ENCODE peak calls at places on chromosomes 7 and 10, in nine cellular contexts. N is tibial nerve; L is fibroblast of lung; Q is CD8-positive, alpha-beta memory T cell; J is CD8-positive, alpha-beta T cell; W is suprapubic skin; I is SJSA1; E is PC-3; U is GM23248. P is an unnamed sample. For H3K27me3, the result is how much of the 10 kb centered on the place peaks cover.

GRCh38 chr10:117823980-117824379 is 222.8 kb downstream of the RAB11FIP2 start:
- DNase-seq in I (no peak), L (no peak), E (no peak), W (no peak), J (no peak), N (no peak), Q (no peak), U (no peak), P (no peak)

GRCh38 chr7:50656141-50656895 is 91.1 kb upstream of the DDC start:
- DNase-seq in W (no peak), L (no peak), Q (no peak), I (peak), U (no peak), J (no peak), N (no peak), E (no peak), P (no peak)

GRCh38 chr7:90605055-90605454 is 8.9 kb downstream of the CDK14 start:
- DNase-seq in I (no peak), E (no peak), U (no peak), W (no peak), L (no peak), J (no peak), Q (no peak), N (no peak), P (no peak)

GRCh38 chr7:30308392-30308791 is 24.0 kb downstream of the ZNRF2 start:
- DNase-seq in U (peak), I (no peak), E (peak), L (no peak), N (no peak), Q (no peak), W (no peak), J (no peak), P (no peak)

GRCh38 chr7:137687556-137688280 is 159.1 kb downstream of the DGKI start:
- DNase-seq in W (no peak), U (peak), I (no peak), N (no peak), Q (no peak), L (peak), E (no peak), J (no peak), P (peak)

GRCh38 chr7:158016171-158017087 is 571.2 kb downstream of the PTPRN2 start:
- DNase-seq in I (peak), N (no peak), E (no peak), U (no peak), W (peak), Q (no peak), J (no peak), L (no peak), P (no peak)

GRCh38 chr10:126387931-126388911 is at the start of gene ADAM12:
- DNase-seq in J (no peak), E (peak), I (peak), U (peak), W (no peak), L (peak), Q (no peak), N (no peak), P (peak)

GRCh38 chr7:155965010-155965409 is 152.7 kb upstream of the SHH start:
- DNase-seq in U (no peak), J (no peak), E (peak), L (no peak), I (peak), Q (no peak), W (no peak), N (no peak), P (no peak)

GRCh38 chr7:31202801-31203200 is 137.7 kb downstream of the NEUROD6 start:
- DNase-seq in L (no peak), E (no peak), U (no peak), Q (no peak), W (no peak), N (no peak), I (no peak), J (no peak), P (no peak)

GRCh38 chr10:101229275-101230184 is at the start of gene LBX1:
- DNase-seq in Q (no peak), L (no peak), E (no peak), U (peak), J (no peak), N (no peak), W (no peak), I (no peak), P (no peak)

GRCh38 chr7:102175423-102176170 is 111.1 kb upstream of the SH2B2 start:
- DNase-seq in U (no peak), J (no peak), L (no peak), I (no peak), E (no peak), N (no peak), W (no peak), Q (no peak), P (no peak)

GRCh38 chr7:24936121-24936824 is 43.7 kb downstream of the OSBPL3 start:
- DNase-seq in J (no peak), W (no peak), E (peak), Q (no peak), L (no peak), U (peak), I (no peak), N (no peak), P (no peak)

GRCh38 chr10:62183442-62183841 is 85.2 kb downstream of the RTKN2 start:
- DNase-seq in Q (peak), N (no peak), W (no peak), U (no peak), J (peak), I (no peak), E (peak), L (no peak), P (no peak)

GRCh38 chr7:79386688-79387422 is 66.6 kb downstream of the MAGI2 start:
- DNase-seq in W (no peak), U (peak), N (no peak), J (no peak), L (peak), E (peak), Q (no peak), I (no peak), P (no peak)

GRCh38 chr7:25389489-25390106 is 161.3 kb upstream of the NPVF start:
- DNase-seq in I (no peak), J (no peak), N (no peak), L (peak), E (peak), Q (peak), W (no peak), U (peak), P (peak)

GRCh38 chr10:15120523-15120922 is 23.4 kb downstream of the RPP38 start:
- DNase-seq in N (no peak), W (no peak), I (peak), L (peak), Q (no peak), E (peak), J (no peak), U (peak), P (no peak)

GRCh38 chr7:120741371-120742042 is 116.4 kb downstream of the TSPAN12 start:
- DNase-seq in W (no peak), N (no peak), U (no peak), Q (no peak), J (no peak), E (no peak), I (no peak), L (no peak), P (no peak)

GRCh38 chr7:132619967-132620366 is 43.7 kb upstream of the PLXNA4 start:
- DNase-seq in I (no peak), W (no peak), N (no peak), Q (no peak), E (no peak), J (no peak), U (no peak), L (no peak), P (no peak)

GRCh38 chr10:52383088-52383487 is 69.0 kb downstream of the DKK1 start:
- DNase-seq in I (no peak), N (no peak), W (no peak), J (no peak), U (no peak), L (no peak), E (no peak), Q (no peak), P (no peak)

GRCh38 chr7:36606442-36607205 is 117.7 kb downstream of the AOAH start:
- DNase-seq in Q (peak), N (no peak), W (no peak), E (no peak), J (no peak), L (no peak), U (no peak), I (peak), P (no peak)

DNA sequence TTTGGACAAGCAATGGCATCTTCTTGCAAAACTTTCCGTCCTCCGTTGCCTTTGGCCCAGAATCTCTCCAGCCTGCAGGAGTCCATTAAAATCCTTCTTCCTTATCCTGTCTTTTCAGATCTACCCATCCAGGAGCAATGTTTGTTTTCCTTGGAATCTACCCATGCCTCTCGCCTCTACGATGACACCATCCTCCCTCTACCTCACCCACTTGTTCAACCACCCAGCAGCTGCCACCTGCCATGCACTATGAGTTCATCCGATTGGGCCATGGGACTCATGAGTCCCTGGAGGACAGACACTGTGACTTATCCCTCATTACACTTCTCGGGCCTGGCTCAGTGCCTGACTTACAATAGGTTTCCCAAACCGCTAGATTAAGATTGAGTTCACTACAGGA is 26.8 kb upstream of the MGMT start:
- DNase-seq in E (no peak), U (no peak), L (no peak), J (no peak), N (no peak), W (no peak), Q (no peak), I (no peak), P (no peak)
- H3K27me3 ChIP-seq in E (under half), U (under half), L (under half), J (under half), N (under half), W (under half), Q (under half), I (under half), P (under half)

GRCh38 chr7:27163776-27164380 is 1.5 kb downstream of the HOXA9 start:
- DNase-seq in W (no peak), L (no peak), I (no peak), Q (no peak), U (peak), J (no peak), E (no peak), N (no peak), P (no peak)

GRCh38 chr7:27165655-27166474 is 528 bp upstream of the HOXA9 start:
- DNase-seq in L (no peak), J (no peak), W (no peak), N (no peak), Q (no peak), E (peak), U (peak), I (no peak), P (no peak)

GRCh38 chr7:27165089-27165654 is at the start of gene HOXA9:
- DNase-seq in U (peak), W (peak), N (peak), I (peak), E (peak), Q (no peak), L (peak), J (no peak), P (no peak)

GRCh38 chr7:27162930-27163775 is 2.2 kb downstream of the HOXA9 start:
- DNase-seq in N (peak), E (peak), W (no peak), Q (no peak), I (no peak), L (no peak), U (peak), J (no peak), P (no peak)

DNA sequence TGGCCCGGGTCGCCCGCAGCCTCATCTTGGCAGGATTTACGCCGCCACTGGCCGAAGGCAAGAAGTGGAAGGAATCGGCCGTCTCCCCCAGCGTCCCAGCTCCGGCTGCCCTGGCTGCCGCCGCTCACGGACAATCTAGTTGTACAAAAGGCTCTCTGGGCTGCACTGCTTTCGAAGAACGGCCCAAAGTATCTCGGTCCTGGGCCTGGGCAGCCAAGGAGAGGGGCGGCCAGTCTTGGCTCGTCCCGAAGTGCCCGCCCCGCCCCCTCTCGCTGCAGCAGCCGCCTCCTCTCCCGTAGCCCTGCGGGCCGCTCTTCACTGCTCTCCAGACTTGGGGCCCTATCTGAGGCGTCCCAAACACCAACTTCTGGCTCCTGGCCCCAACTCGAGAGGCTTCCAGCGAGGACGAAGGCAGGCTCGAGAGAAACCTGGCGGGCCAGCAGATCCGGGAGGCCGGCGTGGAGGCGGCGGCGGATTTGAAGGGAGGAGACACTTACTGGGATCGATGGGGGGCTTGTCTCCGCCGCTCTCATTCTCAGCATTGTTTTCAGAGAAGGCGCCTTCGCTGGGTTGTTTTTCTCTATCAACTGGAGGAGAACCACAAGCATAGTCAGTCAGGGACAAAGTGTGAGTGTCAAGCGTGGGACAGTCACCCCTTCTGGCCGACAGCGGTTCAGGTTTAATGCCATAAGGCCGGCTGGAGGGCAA is 802 bp downstream of the HOXA9 start:
- DNase-seq in L (no peak), N (no peak), E (peak), J (no peak), U (peak), W (no peak), I (no peak), Q (no peak), P (no peak)
- H3K27ac ChIP-seq in L (no peak), N (peak), E (peak), J (no peak), U (peak), W (peak), I (peak), Q (no peak), P (no peak)

GRCh38 chr7:320297-320696 is 30.3 kb downstream of the FOXL3 start:
- DNase-seq in W (no peak), J (no peak), E (no peak), Q (no peak), L (no peak), I (no peak), N (no peak), U (no peak), P (no peak)

GRCh38 chr7:315516-316265 is 25.7 kb downstream of the FOXL3 start:
- DNase-seq in J (no peak), I (no peak), U (no peak), N (no peak), L (no peak), E (no peak), W (no peak), Q (no peak), P (no peak)

GRCh38 chr7:319267-319661 is 29.3 kb downstream of the FOXL3 start:
- DNase-seq in I (no peak), W (no peak), U (no peak), L (no peak), E (no peak), N (no peak), J (no peak), Q (no peak), P (no peak)

GRCh38 chr7:318476-319266 is 28.7 kb downstream of the FOXL3 start:
- DNase-seq in I (no peak), U (no peak), E (no peak), W (no peak), J (no peak), L (no peak), Q (no peak), N (no peak), P (no peak)

DNA sequence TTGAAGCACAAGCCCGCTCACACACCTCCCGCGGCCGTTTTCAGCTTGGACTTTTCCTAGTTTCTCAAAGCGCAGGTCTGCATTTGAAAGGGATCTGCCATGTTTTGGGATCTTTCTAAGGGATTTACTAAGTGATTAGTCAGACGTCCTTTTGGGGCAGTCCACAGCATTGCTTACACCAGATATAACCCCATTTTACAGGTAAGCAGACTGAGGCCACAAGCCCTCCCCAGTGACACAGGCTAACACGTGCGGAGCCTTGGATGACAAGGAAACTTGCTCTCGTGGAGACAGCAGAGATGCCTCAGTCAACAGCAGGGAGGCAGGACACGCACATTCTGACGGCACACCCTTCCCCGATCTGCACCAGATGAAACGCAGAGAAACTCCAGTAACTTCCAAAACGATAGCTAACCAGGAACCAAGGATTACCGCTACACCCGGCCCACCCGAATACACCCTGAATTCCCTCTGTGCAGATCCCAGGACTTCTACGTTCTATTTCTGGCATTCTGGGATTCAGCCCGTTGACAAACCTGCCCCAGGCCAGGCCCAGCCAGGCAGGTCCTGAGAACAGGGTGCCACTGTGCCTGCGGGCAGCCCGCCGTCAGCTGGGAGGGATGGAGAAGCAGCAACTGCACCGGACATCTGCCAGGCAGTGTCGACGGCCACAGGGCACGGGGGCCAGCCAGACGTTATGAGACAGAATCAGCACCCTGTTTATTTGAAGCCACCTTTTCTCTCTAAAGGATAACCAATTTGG is 27.9 kb downstream of the FOXL3 start:
- DNase-seq in N (no peak), J (no peak), U (no peak), L (no peak), I (no peak), E (no peak), Q (no peak), W (no peak), P (no peak)
- H3K27me3 ChIP-seq in N (under half), J (under half), U (half or more), L (under half), I (under half), E (half or more), Q (under half), W (under half), P (under half)

GRCh38 chr10:3528271-3528670 is 256.7 kb downstream of the KLF6 start:
- DNase-seq in E (no peak), Q (no peak), I (no peak), U (peak), W (no peak), L (no peak), J (no peak), N (no peak), P (no peak)

GRCh38 chr10:3526721-3527120 is 258.3 kb downstream of the KLF6 start:
- DNase-seq in J (no peak), W (no peak), L (peak), U (peak), E (no peak), N (no peak), I (no peak), Q (no peak), P (no peak)

GRCh38 chr10:3527144-3527543 is 257.9 kb downstream of the KLF6 start:
- DNase-seq in I (no peak), Q (no peak), E (no peak), N (no peak), U (peak), J (no peak), L (no peak), W (no peak), P (no peak)

GRCh38 chr10:3528823-3529222 is 256.2 kb downstream of the KLF6 start:
- DNase-seq in Q (no peak), U (no peak), W (no peak), L (no peak), E (no peak), I (no peak), N (no peak), J (no peak), P (no peak)

DNA sequence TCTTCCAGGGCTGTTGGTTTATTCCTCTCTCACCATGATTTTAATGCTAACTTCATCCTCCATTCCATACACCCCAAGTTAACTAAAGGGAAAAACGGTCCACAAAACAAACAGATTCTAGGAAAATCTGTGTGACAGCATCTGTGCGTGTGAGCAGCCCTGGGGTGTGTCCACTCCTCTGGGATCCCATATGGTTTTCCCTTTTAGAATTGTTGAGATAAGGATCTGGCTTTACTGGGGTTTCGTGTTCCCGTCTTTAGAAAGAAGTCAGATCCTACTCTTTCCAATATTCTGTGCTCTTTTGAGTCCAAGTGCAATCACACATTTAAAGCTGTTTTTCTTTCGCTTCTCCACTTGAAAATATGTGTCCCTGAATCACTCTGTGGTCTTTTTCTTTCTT is 257.1 kb downstream of the KLF6 start:
- DNase-seq in L (peak), N (no peak), I (no peak), U (peak), J (no peak), E (no peak), W (no peak), Q (no peak), P (no peak)
- H3K27ac ChIP-seq in L (peak), N (peak), I (no peak), U (peak), J (no peak), E (no peak), W (peak), Q (no peak), P (no peak)

DNA sequence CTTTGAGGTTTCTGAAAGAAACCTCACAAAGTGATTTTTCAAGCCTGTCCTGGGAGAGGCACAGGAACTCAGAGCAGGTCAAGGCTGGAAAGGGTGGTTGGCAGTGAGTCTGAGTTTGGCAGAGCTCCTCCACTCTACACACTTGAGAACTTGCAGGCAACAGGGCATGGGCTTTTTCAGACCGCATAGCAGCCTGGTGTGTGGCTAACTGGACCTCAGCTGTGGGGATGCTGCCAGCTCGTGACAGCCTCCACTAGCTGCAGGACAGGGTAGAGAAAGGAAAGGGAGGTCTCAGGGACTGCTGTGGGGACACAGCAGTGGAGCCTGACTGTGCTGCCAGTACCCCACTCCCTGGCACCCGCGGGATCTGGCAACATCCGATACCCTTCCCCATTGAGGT is 2.6 kb downstream of the CDHR1 start:
- DNase-seq in U (no peak), W (no peak), I (no peak), E (no peak), N (no peak), L (no peak), Q (no peak), J (no peak), P (no peak)
- H3K27me3 ChIP-seq in U (under half), W (under half), I (half or more), E (half or more), N (under half), L (under half), Q (under half), J (under half), P (half or more)

DNA sequence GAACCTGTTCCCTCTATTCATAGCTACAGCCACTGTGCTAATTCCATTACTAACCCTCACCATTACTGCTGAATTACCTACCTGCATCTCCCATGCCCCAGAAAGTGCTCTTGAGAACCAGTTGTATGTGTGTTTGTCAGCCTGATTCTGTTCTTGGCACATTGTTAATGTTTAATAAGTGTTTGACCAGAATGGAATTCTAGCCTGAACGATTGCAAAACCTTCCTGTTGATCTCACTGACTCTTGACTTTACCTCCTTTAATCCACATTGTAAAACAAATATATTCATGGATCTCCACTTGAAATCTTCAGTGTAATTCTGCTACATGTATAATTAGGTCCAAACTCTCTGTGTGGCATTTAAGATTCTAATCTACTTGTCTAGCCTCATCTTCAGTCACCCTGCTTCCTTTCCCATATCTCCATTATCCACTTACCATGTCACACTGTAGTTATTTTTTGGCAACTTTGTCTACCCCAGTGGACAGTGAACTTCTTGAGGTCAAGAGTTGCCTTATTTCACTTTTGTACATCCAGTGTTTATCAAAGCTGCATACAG is 4.9 kb downstream of the ZNF277 start:
- DNase-seq in U (peak), W (no peak), L (peak), E (peak), Q (no peak), N (no peak), J (no peak), I (no peak), P (peak)
- H3K27ac ChIP-seq in U (peak), W (no peak), L (no peak), E (no peak), Q (no peak), N (no peak), J (no peak), I (no peak), P (peak)